ENCODE peak calls at places on chromosomes 12 and 14, in eight cellular contexts. One of them, this sample, is unnamed.

GRCh38 chr14:79044894-79045624 is 874.9 kb downstream of the NRXN3 start:
- DNase-seq in IMR-90: peak
- DNase-seq in upper lobe of right lung: no peak
- DNase-seq in NT2/D1: peak
- DNase-seq in Karpas-422: no peak
- DNase-seq in GM18507: no peak
- DNase-seq in stimulated activated CD4-positive, alpha-beta T cell treated with anti-CD3 and anti-CD28 coated beads, Interleukin-4, amount 100 ng/mL, for 48 hours: no peak
- DNase-seq in A549: peak
- DNase-seq in this sample: no peak

GRCh38 chr12:89405626-89406342 is 53.5 kb upstream of the DUSP6 start:
- DNase-seq in GM18507: no peak
- DNase-seq in NT2/D1: no peak
- DNase-seq in A549: no peak
- DNase-seq in Karpas-422: no peak
- DNase-seq in upper lobe of right lung: no peak
- DNase-seq in stimulated activated CD4-positive, alpha-beta T cell treated with anti-CD3 and anti-CD28 coated beads, Interleukin-4, amount 100 ng/mL, for 48 hours: no peak
- DNase-seq in IMR-90: no peak
- DNase-seq in this sample: no peak

GRCh38 chr12:58097741-58098140 is 156.4 kb downstream of the ATP23 start:
- DNase-seq in stimulated activated CD4-positive, alpha-beta T cell treated with anti-CD3 and anti-CD28 coated beads, Interleukin-4, amount 100 ng/mL, for 48 hours: no peak
- DNase-seq in NT2/D1: no peak
- DNase-seq in GM18507: no peak
- DNase-seq in IMR-90: no peak
- DNase-seq in A549: no peak
- DNase-seq in Karpas-422: no peak
- DNase-seq in upper lobe of right lung: no peak
- DNase-seq in this sample: no peak

GRCh38 chr12:47164730-47165439 is 85.1 kb upstream of the AMIGO2 start:
- DNase-seq in Karpas-422: no peak
- DNase-seq in stimulated activated CD4-positive, alpha-beta T cell treated with anti-CD3 and anti-CD28 coated beads, Interleukin-4, amount 100 ng/mL, for 48 hours: no peak
- DNase-seq in A549: no peak
- DNase-seq in upper lobe of right lung: no peak
- DNase-seq in NT2/D1: no peak
- DNase-seq in IMR-90: peak
- DNase-seq in GM18507: no peak
- DNase-seq in this sample: no peak

GRCh38 chr12:4190376-4191063 is 83.0 kb upstream of the CCND2 start:
- DNase-seq in IMR-90: no peak
- DNase-seq in NT2/D1: no peak
- DNase-seq in Karpas-422: no peak
- DNase-seq in GM18507: no peak
- DNase-seq in upper lobe of right lung: no peak
- DNase-seq in stimulated activated CD4-positive, alpha-beta T cell treated with anti-CD3 and anti-CD28 coated beads, Interleukin-4, amount 100 ng/mL, for 48 hours: no peak
- DNase-seq in A549: no peak
- DNase-seq in this sample: no peak

GRCh38 chr14:69900603-69901002 is 21.4 kb downstream of the SMOC1 start:
- DNase-seq in upper lobe of right lung: no peak
- DNase-seq in A549: no peak
- DNase-seq in Karpas-422: no peak
- DNase-seq in GM18507: no peak
- DNase-seq in IMR-90: no peak
- DNase-seq in NT2/D1: no peak
- DNase-seq in stimulated activated CD4-positive, alpha-beta T cell treated with anti-CD3 and anti-CD28 coated beads, Interleukin-4, amount 100 ng/mL, for 48 hours: no peak
- DNase-seq in this sample: no peak

GRCh38 chr14:99554184-99554583 is 49.8 kb downstream of the CCDC85C start:
- DNase-seq in stimulated activated CD4-positive, alpha-beta T cell treated with anti-CD3 and anti-CD28 coated beads, Interleukin-4, amount 100 ng/mL, for 48 hours: no peak
- DNase-seq in GM18507: no peak
- DNase-seq in A549: no peak
- DNase-seq in NT2/D1: no peak
- DNase-seq in IMR-90: no peak
- DNase-seq in upper lobe of right lung: no peak
- DNase-seq in Karpas-422: no peak
- DNase-seq in this sample: no peak

GRCh38 chr14:84493779-84494178 is 1036.2 kb upstream of the FLRT2 start:
- DNase-seq in GM18507: no peak
- DNase-seq in Karpas-422: peak
- DNase-seq in stimulated activated CD4-positive, alpha-beta T cell treated with anti-CD3 and anti-CD28 coated beads, Interleukin-4, amount 100 ng/mL, for 48 hours: no peak
- DNase-seq in upper lobe of right lung: no peak
- DNase-seq in IMR-90: no peak
- DNase-seq in NT2/D1: no peak
- DNase-seq in A549: no peak
- DNase-seq in this sample: no peak

GRCh38 chr12:92049403-92049802 is 96.2 kb downstream of the BTG1 start:
- DNase-seq in A549: no peak
- DNase-seq in NT2/D1: no peak
- DNase-seq in Karpas-422: no peak
- DNase-seq in upper lobe of right lung: no peak
- DNase-seq in stimulated activated CD4-positive, alpha-beta T cell treated with anti-CD3 and anti-CD28 coated beads, Interleukin-4, amount 100 ng/mL, for 48 hours: no peak
- DNase-seq in IMR-90: no peak
- DNase-seq in GM18507: no peak
- DNase-seq in this sample: no peak

GRCh38 chr12:1916396-1917171 is 1.9 kb downstream of the CACNA2D4 start:
- DNase-seq in stimulated activated CD4-positive, alpha-beta T cell treated with anti-CD3 and anti-CD28 coated beads, Interleukin-4, amount 100 ng/mL, for 48 hours: no peak
- DNase-seq in GM18507: no peak
- DNase-seq in IMR-90: no peak
- DNase-seq in NT2/D1: no peak
- DNase-seq in A549: no peak
- DNase-seq in upper lobe of right lung: no peak
- DNase-seq in Karpas-422: no peak
- DNase-seq in this sample: no peak

GRCh38 chr14:54450535-54450934 is 9.4 kb upstream of the CNIH1 start:
- DNase-seq in GM18507: no peak
- DNase-seq in upper lobe of right lung: no peak
- DNase-seq in Karpas-422: peak
- DNase-seq in IMR-90: peak
- DNase-seq in stimulated activated CD4-positive, alpha-beta T cell treated with anti-CD3 and anti-CD28 coated beads, Interleukin-4, amount 100 ng/mL, for 48 hours: no peak
- DNase-seq in NT2/D1: no peak
- DNase-seq in A549: no peak
- DNase-seq in this sample: peak

GRCh38 chr12:50923361-50924130 is 28.8 kb upstream of the HIGD1C start:
- DNase-seq in Karpas-422: peak
- DNase-seq in IMR-90: no peak
- DNase-seq in GM18507: no peak
- DNase-seq in A549: no peak
- DNase-seq in upper lobe of right lung: no peak
- DNase-seq in NT2/D1: no peak
- DNase-seq in stimulated activated CD4-positive, alpha-beta T cell treated with anti-CD3 and anti-CD28 coated beads, Interleukin-4, amount 100 ng/mL, for 48 hours: no peak
- DNase-seq in this sample: no peak

GRCh38 chr12:91562476-91562875 is 379.9 kb upstream of the DCN start:
- DNase-seq in upper lobe of right lung: no peak
- DNase-seq in stimulated activated CD4-positive, alpha-beta T cell treated with anti-CD3 and anti-CD28 coated beads, Interleukin-4, amount 100 ng/mL, for 48 hours: no peak
- DNase-seq in A549: no peak
- DNase-seq in NT2/D1: no peak
- DNase-seq in GM18507: no peak
- DNase-seq in Karpas-422: no peak
- DNase-seq in IMR-90: peak
- DNase-seq in this sample: no peak

GRCh38 chr12:4809013-4809448 is 88.8 kb downstream of the GALNT8 start:
- DNase-seq in GM18507: no peak
- DNase-seq in NT2/D1: peak
- DNase-seq in A549: no peak
- DNase-seq in IMR-90: no peak
- DNase-seq in stimulated activated CD4-positive, alpha-beta T cell treated with anti-CD3 and anti-CD28 coated beads, Interleukin-4, amount 100 ng/mL, for 48 hours: no peak
- DNase-seq in upper lobe of right lung: no peak
- DNase-seq in Karpas-422: no peak
- DNase-seq in this sample: no peak

GRCh38 chr12:131641315-131641714 is 69.6 kb upstream of the SFSWAP start:
- DNase-seq in Karpas-422: no peak
- DNase-seq in upper lobe of right lung: no peak
- DNase-seq in GM18507: no peak
- DNase-seq in IMR-90: no peak
- DNase-seq in stimulated activated CD4-positive, alpha-beta T cell treated with anti-CD3 and anti-CD28 coated beads, Interleukin-4, amount 100 ng/mL, for 48 hours: no peak
- DNase-seq in NT2/D1: no peak
- DNase-seq in A549: no peak
- DNase-seq in this sample: no peak

GRCh38 chr12:69639400-69640016 is 28.8 kb upstream of the LRRC10 start:
- DNase-seq in stimulated activated CD4-positive, alpha-beta T cell treated with anti-CD3 and anti-CD28 coated beads, Interleukin-4, amount 100 ng/mL, for 48 hours: peak
- DNase-seq in IMR-90: peak
- DNase-seq in NT2/D1: peak
- DNase-seq in A549: peak
- DNase-seq in GM18507: peak
- DNase-seq in Karpas-422: peak
- DNase-seq in upper lobe of right lung: peak
- DNase-seq in this sample: peak

GRCh38 chr12:11771356-11771755 is 121.9 kb downstream of the ETV6 start:
- DNase-seq in upper lobe of right lung: no peak
- DNase-seq in IMR-90: peak
- DNase-seq in GM18507: no peak
- DNase-seq in A549: peak
- DNase-seq in Karpas-422: no peak
- DNase-seq in NT2/D1: no peak
- DNase-seq in stimulated activated CD4-positive, alpha-beta T cell treated with anti-CD3 and anti-CD28 coated beads, Interleukin-4, amount 100 ng/mL, for 48 hours: no peak
- DNase-seq in this sample: no peak

GRCh38 chr14:51750542-51750941 is 98.8 kb downstream of the FRMD6 start:
- DNase-seq in A549: peak
- DNase-seq in IMR-90: no peak
- DNase-seq in NT2/D1: peak
- DNase-seq in upper lobe of right lung: no peak
- DNase-seq in GM18507: no peak
- DNase-seq in Karpas-422: peak
- DNase-seq in stimulated activated CD4-positive, alpha-beta T cell treated with anti-CD3 and anti-CD28 coated beads, Interleukin-4, amount 100 ng/mL, for 48 hours: no peak
- DNase-seq in this sample: no peak

GRCh38 chr14:101185081-101185835 is 281.7 kb upstream of the RTL1 start:
- DNase-seq in NT2/D1: no peak
- DNase-seq in upper lobe of right lung: peak
- DNase-seq in Karpas-422: no peak
- DNase-seq in A549: no peak
- DNase-seq in GM18507: no peak
- DNase-seq in IMR-90: no peak
- DNase-seq in stimulated activated CD4-positive, alpha-beta T cell treated with anti-CD3 and anti-CD28 coated beads, Interleukin-4, amount 100 ng/mL, for 48 hours: no peak
- DNase-seq in this sample: no peak

GRCh38 chr12:71694099-71694820 is 8.4 kb downstream of the TMEM19 start:
- DNase-seq in A549: no peak
- DNase-seq in Karpas-422: peak
- DNase-seq in stimulated activated CD4-positive, alpha-beta T cell treated with anti-CD3 and anti-CD28 coated beads, Interleukin-4, amount 100 ng/mL, for 48 hours: no peak
- DNase-seq in NT2/D1: no peak
- DNase-seq in GM18507: peak
- DNase-seq in IMR-90: no peak
- DNase-seq in upper lobe of right lung: no peak
- DNase-seq in this sample: peak

GRCh38 chr14:81406863-81407262 is 6.7 kb upstream of the STON2 start:
- DNase-seq in IMR-90: peak
- DNase-seq in GM18507: no peak
- DNase-seq in A549: no peak
- DNase-seq in stimulated activated CD4-positive, alpha-beta T cell treated with anti-CD3 and anti-CD28 coated beads, Interleukin-4, amount 100 ng/mL, for 48 hours: no peak
- DNase-seq in NT2/D1: no peak
- DNase-seq in upper lobe of right lung: no peak
- DNase-seq in Karpas-422: no peak
- DNase-seq in this sample: no peak

GRCh38 chr12:130818381-130819247 is 20.4 kb downstream of the STX2 start:
- DNase-seq in A549: peak
- DNase-seq in GM18507: peak
- DNase-seq in NT2/D1: peak
- DNase-seq in Karpas-422: peak
- DNase-seq in stimulated activated CD4-positive, alpha-beta T cell treated with anti-CD3 and anti-CD28 coated beads, Interleukin-4, amount 100 ng/mL, for 48 hours: peak
- DNase-seq in upper lobe of right lung: peak
- DNase-seq in IMR-90: no peak
- DNase-seq in this sample: peak

GRCh38 chr12:98754095-98754494 is 109.0 kb downstream of the APAF1 start:
- DNase-seq in A549: peak
- DNase-seq in NT2/D1: no peak
- DNase-seq in IMR-90: peak
- DNase-seq in upper lobe of right lung: no peak
- DNase-seq in stimulated activated CD4-positive, alpha-beta T cell treated with anti-CD3 and anti-CD28 coated beads, Interleukin-4, amount 100 ng/mL, for 48 hours: no peak
- DNase-seq in GM18507: peak
- DNase-seq in Karpas-422: no peak
- DNase-seq in this sample: peak

GRCh38 chr12:45660330-45660729 is 69.2 kb upstream of the ARID2 start:
- DNase-seq in IMR-90: peak
- DNase-seq in stimulated activated CD4-positive, alpha-beta T cell treated with anti-CD3 and anti-CD28 coated beads, Interleukin-4, amount 100 ng/mL, for 48 hours: no peak
- DNase-seq in Karpas-422: no peak
- DNase-seq in GM18507: no peak
- DNase-seq in NT2/D1: no peak
- DNase-seq in A549: peak
- DNase-seq in upper lobe of right lung: no peak
- DNase-seq in this sample: no peak

GRCh38 chr12:18057051-18057450 is 32.9 kb downstream of the RERGL start:
- DNase-seq in NT2/D1: no peak
- DNase-seq in stimulated activated CD4-positive, alpha-beta T cell treated with anti-CD3 and anti-CD28 coated beads, Interleukin-4, amount 100 ng/mL, for 48 hours: no peak
- DNase-seq in GM18507: no peak
- DNase-seq in IMR-90: no peak
- DNase-seq in A549: no peak
- DNase-seq in upper lobe of right lung: no peak
- DNase-seq in Karpas-422: no peak
- DNase-seq in this sample: no peak